ENCODE peak calls at places on chromosomes 3 and 15, in four cellular contexts. T, B, U and C are unnamed samples.

GRCh38 chr3:128559486-128560225 is 66.7 kb upstream of the GATA2 start:
- DNase-seq in T (no peak), U (no peak), B (no peak), C (no peak)

GRCh38 chr15:35450492-35450891 is 95.5 kb downstream of the DPH6 start:
- DNase-seq in B (no peak), T (no peak), U (no peak), C (no peak)

GRCh38 chr3:117433439-117433838 is 723.9 kb downstream of the TUSC7 start:
- DNase-seq in T (no peak), U (no peak), B (no peak), C (no peak)

GRCh38 chr15:100878601-100879000 is 1.0 kb upstream of the ALDH1A3 start:
- DNase-seq in U (no peak), T (no peak), B (peak), C (no peak)

GRCh38 chr3:57783186-57784088 is 27.3 kb downstream of the SLMAP start:
- DNase-seq in T (no peak), U (no peak), B (no peak), C (no peak)

GRCh38 chr3:141399979-141400971 is 32.0 kb downstream of the ZBTB38 start:
- DNase-seq in T (no peak), B (no peak), U (no peak), C (no peak)

GRCh38 chr15:81573098-81573746 is 199.2 kb upstream of the TMC3 start:
- DNase-seq in T (no peak), B (no peak), U (no peak), C (no peak)

GRCh38 chr3:114879059-114880031 is 267.7 kb downstream of the ZBTB20 start:
- DNase-seq in U (no peak), B (no peak), T (no peak), C (no peak)

GRCh38 chr3:142363936-142364467 is 83.8 kb downstream of the XRN1 start:
- DNase-seq in B (no peak), U (no peak), T (no peak), C (no peak)

GRCh38 chr3:16740531-16740930 is 135.3 kb upstream of the DAZL start:
- DNase-seq in U (no peak), T (no peak), B (no peak), C (no peak)

GRCh38 chr3:37456270-37456708 is 281.9 kb upstream of the LRRFIP2 start:
- DNase-seq in B (no peak), T (no peak), U (no peak), C (no peak)

GRCh38 chr15:51161491-51162260 is 67.0 kb upstream of the TNFAIP8L3 start:
- DNase-seq in T (no peak), B (no peak), U (no peak), C (no peak)

GRCh38 chr3:121152573-121152972 is 244.6 kb downstream of the STXBP5L start:
- DNase-seq in T (no peak), B (no peak), U (no peak), C (no peak)